ENCODE peak calls at places on chromosomes 11 and 22, in six cellular contexts. G is stimulated activated CD4-positive, alpha-beta T cell treated with anti-CD3 and anti-CD28 coated beads, Interleukin-15, amount 100 ng/mL, for 24 hours; V is COLO829; I is transverse colon; F is B cell; P is endothelial cell of umbilical vein. S is an unnamed sample.

GRCh38 chr11:60756307-60757032 is at the start of gene MS4A15:
- DNase-seq in P (peak; percentile 28), V (peak; percentile 23), G (no peak), F (no peak), I (no peak), S (no peak)

GRCh38 chr22:50027639-50028537 is 15.3 kb upstream of the IL17REL start:
- DNase-seq in P (no peak), I (peak; percentile 8), G (peak; percentile 73), V (peak; percentile 71), F (peak; percentile 38), S (no peak)

GRCh38 chr11:77370217-77370616 is 68.7 kb upstream of the GDPD4 start:
- DNase-seq in F (no peak), I (no peak), V (no peak), P (no peak), G (no peak), S (no peak)

GRCh38 chr11:33970984-33971466 is 79.1 kb upstream of the LMO2 start:
- DNase-seq in F (peak; percentile 62), I (peak; percentile 32), P (peak; percentile 72), G (peak; percentile 27), V (peak; percentile 71), S (peak; percentile 13)

GRCh38 chr11:78666675-78667129 is 92.0 kb upstream of the NARS2 start:
- DNase-seq in F (no peak), G (no peak), I (no peak), V (no peak), P (no peak), S (peak; percentile 31)

GRCh38 chr11:11701070-11701469 is 79.3 kb upstream of the GALNT18 start:
- DNase-seq in F (no peak), P (no peak), I (no peak), V (peak; percentile 87), G (no peak), S (no peak)

GRCh38 chr11:121318848-121319834 is 26.6 kb downstream of the SC5D start:
- DNase-seq in P (peak; percentile 44), F (no peak), V (peak; percentile 47), G (peak; percentile 11), I (no peak), S (peak; percentile 25)

GRCh38 chr11:72631806-72632731 is 42.2 kb downstream of the PDE2A start:
- DNase-seq in G (no peak), V (no peak), I (no peak), P (peak; percentile 86), F (no peak), S (no peak)

GRCh38 chr22:32204211-32204855 is 540 bp downstream of the RFPL2 start:
- DNase-seq in V (no peak), P (no peak), I (no peak), G (peak; percentile 40), F (no peak), S (no peak)

GRCh38 chr11:66362481-66363147 is 8.9 kb downstream of the SLC29A2 start:
- DNase-seq in I (no peak), V (no peak), F (no peak), G (no peak), P (no peak), S (no peak)

GRCh38 chr11:124889692-124890091 is 8.0 kb downstream of the ROBO4 start:
- DNase-seq in F (no peak), G (no peak), P (no peak), I (no peak), V (no peak), S (no peak)

GRCh38 chr11:134126197-134126822 is 57.4 kb downstream of the JAM3 start:
- DNase-seq in G (no peak), F (no peak), V (no peak), P (peak; percentile 72), I (no peak), S (peak; percentile 73)